ENCODE peak calls at places on chromosomes 3 and 15, in four cellular contexts. One of them, this sample, is unnamed.
A peak's percentile ranks its signal among the peaks of the same experiment; 100 is the strongest.

GRCh38 chr3:29639621-29640290 is 358.9 kb downstream of the RBMS3 start:
- DNase-seq in H1: no peak
- DNase-seq in SK-N-SH: no peak
- DNase-seq in WTC11: no peak
- DNase-seq in this sample: no peak

GRCh38 chr3:14127106-14127505 is 2.3 kb downstream of the TMEM43 start:
- DNase-seq in WTC11: no peak
- DNase-seq in H1: peak; percentile 29
- DNase-seq in SK-N-SH: no peak
- DNase-seq in this sample: no peak

GRCh38 chr15:41848595-41848994 is 9.9 kb downstream of the PLA2G4B start:
- DNase-seq in SK-N-SH: no peak
- DNase-seq in WTC11: no peak
- DNase-seq in H1: no peak
- DNase-seq in this sample: peak; percentile 34

GRCh38 chr3:26099692-26100091 is 309.8 kb downstream of the OXSM start:
- DNase-seq in H1: no peak
- DNase-seq in SK-N-SH: no peak
- DNase-seq in WTC11: no peak
- DNase-seq in this sample: no peak

GRCh38 chr3:119669906-119670570 is 7.2 kb downstream of the COX17 start:
- DNase-seq in WTC11: no peak
- DNase-seq in H1: no peak
- DNase-seq in SK-N-SH: no peak
- DNase-seq in this sample: no peak

GRCh38 chr3:97010881-97011657 is 196.7 kb downstream of the EPHA6 start:
- DNase-seq in WTC11: no peak
- DNase-seq in SK-N-SH: no peak
- DNase-seq in H1: no peak
- DNase-seq in this sample: no peak

GRCh38 chr3:33355611-33356010 is 78.4 kb downstream of the FBXL2 start:
- DNase-seq in WTC11: no peak
- DNase-seq in H1: no peak
- DNase-seq in SK-N-SH: no peak
- DNase-seq in this sample: no peak

GRCh38 chr3:34544136-34544535 is 745.7 kb downstream of the PDCD6IP start:
- DNase-seq in WTC11: no peak
- DNase-seq in H1: no peak
- DNase-seq in SK-N-SH: no peak
- DNase-seq in this sample: no peak

GRCh38 chr3:188417329-188417728 is 263.4 kb downstream of the LPP start:
- DNase-seq in SK-N-SH: no peak
- DNase-seq in WTC11: no peak
- DNase-seq in H1: no peak
- DNase-seq in this sample: no peak

GRCh38 chr3:45034612-45035252 is 8.6 kb downstream of the CLEC3B start:
- DNase-seq in H1: no peak
- DNase-seq in WTC11: no peak
- DNase-seq in SK-N-SH: no peak
- DNase-seq in this sample: no peak
- TF ChIP-seq TEAD4 in H1: no peak
- TF ChIP-seq TEAD4 in WTC11: no peak
- TF ChIP-seq TEAD4 in SK-N-SH: no peak
- TF ChIP-seq TEAD4 in this sample: no peak

GRCh38 chr3:31285808-31286486 is 246.8 kb upstream of the STT3B start:
- DNase-seq in WTC11: no peak
- DNase-seq in H1: no peak
- DNase-seq in SK-N-SH: no peak
- DNase-seq in this sample: no peak

GRCh38 chr3:31289592-31289991 is 243.1 kb upstream of the STT3B start:
- DNase-seq in SK-N-SH: no peak
- DNase-seq in H1: no peak
- DNase-seq in WTC11: no peak
- DNase-seq in this sample: no peak

GRCh38 chr3:31290046-31290445 is 242.7 kb upstream of the STT3B start:
- DNase-seq in H1: no peak
- DNase-seq in SK-N-SH: no peak
- DNase-seq in WTC11: no peak
- DNase-seq in this sample: no peak

GRCh38 chr3:31288224-31288623 is 244.5 kb upstream of the STT3B start:
- DNase-seq in H1: no peak
- DNase-seq in WTC11: no peak
- DNase-seq in SK-N-SH: no peak
- DNase-seq in this sample: no peak

GRCh38 chr3:31288641-31289100 is 244.1 kb upstream of the STT3B start:
- DNase-seq in WTC11: peak; percentile 29
- DNase-seq in H1: no peak
- DNase-seq in SK-N-SH: no peak
- DNase-seq in this sample: no peak
- TF ChIP-seq TEAD4 in WTC11: no peak
- TF ChIP-seq TEAD4 in H1: no peak
- TF ChIP-seq TEAD4 in SK-N-SH: no peak
- TF ChIP-seq TEAD4 in this sample: no peak

GRCh38 chr15:88648357-88649214 is 9.8 kb downstream of the ISG20 start:
- DNase-seq in WTC11: no peak
- DNase-seq in SK-N-SH: peak; percentile 29
- DNase-seq in H1: peak; percentile 36
- DNase-seq in this sample: no peak

GRCh38 chr15:88647362-88648105 is 8.7 kb downstream of the ISG20 start:
- DNase-seq in SK-N-SH: peak; percentile 65
- DNase-seq in WTC11: no peak
- DNase-seq in H1: peak; percentile 40
- DNase-seq in this sample: no peak

GRCh38 chr15:88649753-88650551 is 11.1 kb downstream of the ISG20 start:
- DNase-seq in WTC11: no peak
- DNase-seq in H1: peak; percentile 50
- DNase-seq in SK-N-SH: no peak
- DNase-seq in this sample: no peak

GRCh38 chr15:88650556-88650955 is 11.7 kb downstream of the ISG20 start:
- DNase-seq in SK-N-SH: no peak
- DNase-seq in WTC11: no peak
- DNase-seq in H1: no peak
- DNase-seq in this sample: no peak

DNA sequence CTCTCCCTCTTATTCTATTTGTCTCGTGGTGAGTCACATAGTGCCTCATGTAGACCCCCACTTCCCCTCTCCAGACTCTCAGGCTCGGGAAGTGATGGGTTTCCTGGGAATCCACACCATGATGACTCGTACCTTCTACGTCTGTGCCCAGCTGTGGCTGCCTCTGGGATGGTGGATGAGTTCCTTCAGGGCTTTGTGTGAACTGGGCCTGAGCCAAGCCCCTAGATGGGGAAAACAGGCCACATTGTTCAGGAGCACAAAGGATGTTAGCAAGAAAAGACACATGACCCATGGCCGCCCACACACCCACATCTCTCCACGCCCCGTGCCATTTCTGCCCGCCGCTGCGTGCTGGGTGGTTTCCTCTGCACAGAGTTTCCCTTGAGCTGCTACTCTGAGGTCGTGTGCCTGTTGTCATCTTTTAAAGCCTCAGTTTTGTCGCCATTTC is 10.5 kb downstream of the ISG20 start:
- DNase-seq in WTC11: no peak
- DNase-seq in H1: no peak
- DNase-seq in SK-N-SH: peak; percentile 43
- DNase-seq in this sample: no peak
- TF ChIP-seq TEAD4 in WTC11: no peak
- TF ChIP-seq TEAD4 in H1: no peak
- TF ChIP-seq TEAD4 in SK-N-SH: no peak
- TF ChIP-seq TEAD4 in this sample: no peak

GRCh38 chr3:51530485-51530884 is 8.0 kb upstream of the RAD54L2 start:
- DNase-seq in SK-N-SH: no peak
- DNase-seq in WTC11: no peak
- DNase-seq in H1: no peak
- DNase-seq in this sample: no peak
- TF ChIP-seq TEAD4 in SK-N-SH: no peak
- TF ChIP-seq TEAD4 in WTC11: no peak
- TF ChIP-seq TEAD4 in H1: no peak
- TF ChIP-seq TEAD4 in this sample: no peak

GRCh38 chr15:76991741-76992645 is 2.9 kb upstream of the PSTPIP1 start:
- DNase-seq in SK-N-SH: peak; percentile 3
- DNase-seq in WTC11: peak; percentile 5
- DNase-seq in H1: no peak
- DNase-seq in this sample: no peak

GRCh38 chr15:76987896-76988860 is 6.7 kb upstream of the PSTPIP1 start:
- DNase-seq in H1: no peak
- DNase-seq in WTC11: peak; percentile 8
- DNase-seq in SK-N-SH: no peak
- DNase-seq in this sample: peak; percentile 33

GRCh38 chr15:76993114-76993715 is 1.7 kb upstream of the PSTPIP1 start:
- DNase-seq in WTC11: peak; percentile 2
- DNase-seq in SK-N-SH: no peak
- DNase-seq in H1: no peak
- DNase-seq in this sample: no peak

GRCh38 chr15:76988874-76989780 is 5.8 kb upstream of the PSTPIP1 start:
- DNase-seq in H1: no peak
- DNase-seq in WTC11: peak; percentile 7
- DNase-seq in SK-N-SH: no peak
- DNase-seq in this sample: peak; percentile 6

DNA sequence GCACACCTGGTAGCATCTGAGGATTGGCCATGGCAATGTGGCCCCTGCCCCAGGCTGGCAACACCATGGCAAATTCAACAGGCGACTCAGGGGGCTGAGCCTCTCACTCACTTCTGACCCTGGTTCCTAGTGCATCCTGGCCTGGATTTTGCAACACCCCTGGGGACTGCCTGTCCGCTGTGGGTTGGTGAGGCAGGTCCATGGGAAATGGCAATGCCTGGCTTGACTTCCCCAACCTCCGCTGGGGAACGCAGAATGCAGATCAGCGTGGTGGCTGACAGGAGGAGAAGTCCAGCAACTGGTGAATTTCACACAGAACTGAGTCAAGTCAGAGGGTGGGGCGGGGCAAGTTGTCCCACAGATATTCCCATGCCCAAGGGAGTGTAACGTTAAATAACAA is 3.9 kb upstream of the PSTPIP1 start:
- DNase-seq in WTC11: peak; percentile 12
- DNase-seq in SK-N-SH: no peak
- DNase-seq in H1: no peak
- DNase-seq in this sample: no peak
- TF ChIP-seq TEAD4 in WTC11: no peak
- TF ChIP-seq TEAD4 in SK-N-SH: no peak
- TF ChIP-seq TEAD4 in H1: no peak
- TF ChIP-seq TEAD4 in this sample: no peak

DNA sequence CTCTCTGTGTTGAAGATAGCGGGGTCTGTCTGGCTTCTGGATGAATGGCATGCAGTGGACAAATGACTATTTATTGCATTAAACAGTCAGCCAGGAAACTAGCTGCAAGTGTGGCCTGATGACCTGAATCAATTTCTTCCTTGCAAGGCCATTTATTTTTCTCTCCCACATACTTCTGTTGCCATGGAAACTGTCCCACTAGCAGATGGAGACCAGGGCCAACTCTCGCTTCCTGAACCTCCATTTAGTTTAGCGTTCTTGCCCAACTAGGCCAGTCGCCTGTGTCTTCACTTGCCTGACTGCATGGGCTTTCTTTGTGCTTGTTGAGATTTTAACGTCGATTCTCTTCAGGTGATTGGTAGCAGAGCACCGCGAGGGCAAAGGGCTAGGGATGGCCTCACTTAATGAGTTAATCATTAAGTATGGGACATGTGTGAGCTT is 27.6 kb downstream of the LMCD1 start:
- DNase-seq in WTC11: no peak
- DNase-seq in SK-N-SH: peak; percentile 52
- DNase-seq in H1: no peak
- DNase-seq in this sample: no peak
- TF ChIP-seq TEAD4 in WTC11: no peak
- TF ChIP-seq TEAD4 in SK-N-SH: no peak
- TF ChIP-seq TEAD4 in H1: no peak
- TF ChIP-seq TEAD4 in this sample: no peak